ENCODE peak calls at places on chromosomes 6 and 20, in nine cellular contexts. P, V, O, A, R, G, S, Z and E are unnamed samples. For H3K4me1, the result is how much of the 10 kb centered on the place peaks cover.

GRCh38 chr20:44896583-44896982 is 11.1 kb downstream of the YWHAB start:
- DNase-seq in O (no peak), V (peak), A (no peak), G (no peak), Z (no peak), R (no peak), S (no peak), P (peak), E (no peak)

GRCh38 chr6:133241088-133241900 is at the start of gene EYA4:
- DNase-seq in Z (peak), S (no peak), G (peak), P (peak), R (peak), V (peak), A (no peak), O (peak), E (peak)

GRCh38 chr6:71414486-71414885 is 125.9 kb downstream of the OGFRL1 start:
- DNase-seq in S (no peak), G (no peak), Z (no peak), P (no peak), A (no peak), R (no peak), V (no peak), O (no peak), E (no peak)

GRCh38 chr6:148776321-148776966 is 29.6 kb downstream of the UST start:
- DNase-seq in G (no peak), V (peak), P (peak), Z (no peak), A (no peak), R (no peak), S (no peak), O (no peak), E (no peak)

GRCh38 chr6:80605165-80605989 is 498.9 kb downstream of the BCKDHB start:
- DNase-seq in A (no peak), G (peak), P (peak), O (peak), R (peak), Z (no peak), V (peak), S (peak), E (no peak)

GRCh38 chr6:99330159-99330558 is 19.3 kb downstream of the FAXC start:
- DNase-seq in A (peak), P (peak), O (peak), G (peak), S (peak), Z (peak), V (peak), R (peak), E (no peak)

GRCh38 chr20:3716195-3716834 is 3.9 kb upstream of the SIGLEC1 start:
- DNase-seq in P (peak), G (peak), V (peak), O (peak), S (peak), A (no peak), Z (peak), R (peak), E (peak)

GRCh38 chr6:43120938-43121913 is 45.1 kb downstream of the PTK7 start:
- DNase-seq in G (peak), S (peak), O (no peak), V (peak), A (no peak), R (peak), P (peak), Z (peak), E (peak)

GRCh38 chr6:100176321-100176950 is 182.4 kb upstream of the MCHR2 start:
- DNase-seq in O (peak), R (peak), P (peak), V (peak), Z (peak), A (no peak), S (peak), G (peak), E (peak)

GRCh38 chr6:154277578-154278128 is 79.0 kb downstream of the IPCEF1 start:
- DNase-seq in R (no peak), A (no peak), S (no peak), O (no peak), P (no peak), V (no peak), G (no peak), Z (no peak), E (no peak)

GRCh38 chr6:83430606-83431544 is at the start of gene ME1:
- DNase-seq in O (peak), S (peak), G (peak), A (peak), P (peak), V (peak), Z (peak), R (peak), E (peak)

GRCh38 chr20:32763202-32763999 is 1.2 kb downstream of the DNMT3B start:
- DNase-seq in G (peak), A (no peak), V (peak), R (peak), Z (peak), P (no peak), S (no peak), O (peak), E (peak)

DNA sequence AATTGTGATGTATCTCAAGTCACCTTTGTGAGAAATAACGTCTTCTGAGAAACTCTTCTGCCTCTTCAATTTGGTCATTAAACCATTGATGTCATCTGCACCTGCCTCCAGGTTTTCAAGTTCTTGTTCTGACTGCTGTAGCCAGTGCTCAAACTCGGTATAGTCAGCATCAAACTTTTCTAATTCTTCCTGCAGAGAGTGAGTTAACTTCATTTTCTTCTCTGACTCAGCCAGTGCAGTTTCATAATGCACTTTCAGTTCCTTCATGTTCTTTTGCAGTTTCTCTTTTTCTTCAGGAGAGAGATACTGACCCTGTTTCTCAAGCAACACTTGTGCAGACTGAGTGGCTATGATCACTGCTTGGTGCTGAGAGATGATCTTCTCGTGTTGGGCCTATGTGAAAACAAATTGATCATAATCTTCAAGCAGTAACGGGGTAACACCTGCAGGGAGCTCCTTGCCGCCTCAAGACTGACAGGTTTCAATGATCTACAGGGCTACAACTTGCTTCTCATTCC is 48.8 kb downstream of the DST start:
- DNase-seq in Z (no peak), P (peak), R (no peak), G (no peak), S (no peak), A (no peak), V (peak), O (peak), E (no peak)
- H3K9ac ChIP-seq in Z (no peak), P (no peak), R (no peak), G (no peak), S (no peak), A (no peak), V (no peak), O (peak), E (no peak)

GRCh38 chr6:41728954-41729353 is 6.5 kb downstream of the TFEB start:
- DNase-seq in O (no peak), R (no peak), P (no peak), G (no peak), A (no peak), V (no peak), Z (no peak), S (no peak), E (peak)

GRCh38 chr6:41730531-41731436 is 4.6 kb downstream of the TFEB start:
- DNase-seq in P (no peak), A (no peak), R (peak), S (no peak), V (peak), O (no peak), G (no peak), Z (no peak), E (no peak)

GRCh38 chr6:41727705-41728072 is 7.7 kb downstream of the TFEB start:
- DNase-seq in S (no peak), R (no peak), G (no peak), V (no peak), O (no peak), Z (no peak), A (no peak), P (no peak), E (no peak)

GRCh38 chr6:41728073-41728936 is 7.1 kb downstream of the TFEB start:
- DNase-seq in O (no peak), V (no peak), P (no peak), R (no peak), S (no peak), G (no peak), A (peak), Z (no peak), E (peak)

GRCh38 chr6:41729624-41730023 is 5.8 kb downstream of the TFEB start:
- DNase-seq in A (no peak), Z (no peak), S (no peak), P (no peak), V (no peak), G (no peak), O (no peak), R (no peak), E (no peak)
- H3K4me1 ChIP-seq in A (under half), Z (under half), S (under half), P (under half), V (under half), G (under half), O (under half), R (under half), E (under half)

GRCh38 chr6:145963216-145964068 is 716 bp downstream of the SHPRH start:
- DNase-seq in Z (no peak), R (peak), O (peak), V (peak), S (peak), P (peak), G (peak), A (peak), E (peak)

GRCh38 chr6:145964948-145965366 is 799 bp upstream of the SHPRH start:
- DNase-seq in R (no peak), G (no peak), A (no peak), V (peak), P (no peak), O (no peak), S (no peak), Z (no peak), E (no peak)

GRCh38 chr6:145960918-145961604 is 3.1 kb downstream of the SHPRH start:
- DNase-seq in G (no peak), A (no peak), R (no peak), O (no peak), P (peak), V (peak), S (no peak), Z (no peak), E (no peak)

GRCh38 chr6:145967549-145967948 is 3.4 kb upstream of the SHPRH start:
- DNase-seq in V (no peak), A (no peak), S (no peak), Z (no peak), R (no peak), O (no peak), G (no peak), P (no peak), E (no peak)

GRCh38 chr6:145962581-145962980 is 1.6 kb downstream of the SHPRH start:
- DNase-seq in Z (no peak), A (no peak), O (no peak), V (no peak), R (no peak), G (no peak), S (no peak), P (no peak), E (no peak)
- H3K9ac ChIP-seq in Z (peak), A (no peak), O (no peak), V (peak), R (no peak), G (peak), S (peak), P (no peak), E (no peak)

GRCh38 chr6:52523363-52524207 is 53.3 kb downstream of the TRAM2 start:
- DNase-seq in Z (no peak), G (no peak), A (no peak), R (no peak), O (no peak), P (no peak), V (peak), S (no peak), E (no peak)

GRCh38 chr6:52526634-52527033 is 50.2 kb downstream of the TRAM2 start:
- DNase-seq in G (no peak), Z (no peak), R (peak), P (no peak), S (no peak), V (peak), A (no peak), O (no peak), E (no peak)

GRCh38 chr6:52522655-52523054 is 54.2 kb downstream of the TRAM2 start:
- DNase-seq in A (no peak), Z (no peak), O (no peak), V (peak), R (no peak), G (no peak), S (no peak), P (peak), E (no peak)

GRCh38 chr6:52527436-52527835 is 49.4 kb downstream of the TRAM2 start:
- DNase-seq in A (no peak), O (no peak), Z (no peak), R (no peak), S (no peak), V (no peak), G (no peak), P (no peak), E (no peak)

GRCh38 chr6:52524921-52525320 is 51.9 kb downstream of the TRAM2 start:
- DNase-seq in R (no peak), G (peak), P (no peak), Z (no peak), A (no peak), V (no peak), S (no peak), O (no peak), E (no peak)
- H3K4me1 ChIP-seq in R (under half), G (under half), P (under half), Z (under half), A (under half), V (half or more), S (under half), O (half or more), E (under half)

GRCh38 chr6:158852312-158853071 is 33.3 kb upstream of the EZR start:
- DNase-seq in A (peak), Z (no peak), P (no peak), S (no peak), V (no peak), R (no peak), O (no peak), G (no peak), E (no peak)
- H3K9ac ChIP-seq in A (peak), Z (peak), P (no peak), S (peak), V (no peak), R (no peak), O (no peak), G (no peak), E (no peak)

GRCh38 chr20:47273591-47274235 is 82.8 kb downstream of the ZMYND8 start:
- DNase-seq in G (no peak), P (no peak), A (no peak), V (peak), O (no peak), R (no peak), S (no peak), Z (no peak), E (no peak)

GRCh38 chr20:47272893-47273590 is 83.5 kb downstream of the ZMYND8 start:
- DNase-seq in P (peak), V (peak), R (peak), Z (peak), S (peak), A (peak), O (peak), G (peak), E (no peak)

GRCh38 chr20:47276251-47276650 is 80.2 kb downstream of the ZMYND8 start:
- DNase-seq in S (no peak), G (no peak), P (no peak), A (no peak), R (no peak), Z (no peak), V (no peak), O (no peak), E (peak)

GRCh38 chr20:47275548-47275947 is 81.0 kb downstream of the ZMYND8 start:
- DNase-seq in P (no peak), O (no peak), V (no peak), S (no peak), R (no peak), A (no peak), G (no peak), Z (no peak), E (no peak)

GRCh38 chr20:47274449-47275108 is 81.9 kb downstream of the ZMYND8 start:
- DNase-seq in A (no peak), O (no peak), P (peak), S (peak), V (peak), R (peak), G (no peak), Z (no peak), E (no peak)
- H3K4me1 ChIP-seq in A (under half), O (under half), P (under half), S (under half), V (half or more), R (under half), G (under half), Z (under half), E (under half)

GRCh38 chr6:167643223-167643622 is 183.5 kb upstream of the AFDN start:
- DNase-seq in R (no peak), G (no peak), V (no peak), P (no peak), Z (no peak), O (no peak), S (no peak), A (no peak), E (no peak)

GRCh38 chr6:167644404-167645132 is 182.1 kb upstream of the AFDN start:
- DNase-seq in O (no peak), G (no peak), P (no peak), A (no peak), R (no peak), V (no peak), Z (no peak), S (no peak), E (no peak)

GRCh38 chr6:167647333-167647732 is 179.4 kb upstream of the AFDN start:
- DNase-seq in R (peak), G (no peak), A (no peak), O (no peak), Z (no peak), V (no peak), S (no peak), P (no peak), E (no peak)

GRCh38 chr6:167643716-167644115 is 183.0 kb upstream of the AFDN start:
- DNase-seq in S (no peak), P (no peak), V (no peak), Z (no peak), R (no peak), G (no peak), A (no peak), O (no peak), E (no peak)

DNA sequence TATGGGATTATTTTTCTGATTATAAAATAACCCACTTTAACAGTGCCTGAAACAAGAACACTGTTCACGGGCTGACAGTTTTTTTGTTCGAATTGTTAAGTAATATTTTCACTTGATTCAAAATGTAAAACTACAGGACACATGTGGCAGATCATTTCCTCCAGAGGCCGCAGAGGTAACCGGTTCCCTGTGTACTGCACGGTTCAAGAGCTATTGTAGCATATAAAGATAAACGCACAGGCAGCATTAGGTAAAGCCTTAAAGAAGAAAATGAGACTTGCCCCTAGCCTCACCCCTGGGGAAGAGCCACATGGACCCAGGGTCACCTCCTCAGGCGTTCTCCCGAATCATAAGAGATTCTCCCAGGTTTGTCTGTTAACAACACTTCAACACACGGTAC is 181.3 kb upstream of the AFDN start:
- DNase-seq in V (no peak), R (no peak), A (no peak), G (no peak), Z (no peak), P (no peak), S (no peak), O (no peak), E (no peak)
- H3K9ac ChIP-seq in V (no peak), R (no peak), A (no peak), G (no peak), Z (no peak), P (no peak), S (no peak), O (no peak), E (no peak)